ENCODE peak calls at places on chromosomes 3 and 15, in nine cellular contexts. H is tibial artery; M is OCI-LY7; F is esophagus squamous epithelium; N is effector memory CD4-positive, alpha-beta T cell; A is adrenal gland; E is esophagus muscularis mucosa; I is stomach; R is foreskin fibroblast. P is an unnamed sample.

GRCh38 chr3:197750863-197751737 is 1.4 kb downstream of the FYTTD1 start:
- DNase-seq in H (peak; percentile 86), M (peak; percentile 41), F (no peak), N (no peak), A (peak; percentile 52), E (no peak), I (peak; percentile 40), R (peak; percentile 44), P (peak; percentile 73)

GRCh38 chr3:146555311-146555710 is 10.9 kb upstream of the PLSCR1 start:
- DNase-seq in H (no peak), M (no peak), F (no peak), N (no peak), A (no peak), E (no peak), I (no peak), R (no peak), P (no peak)

GRCh38 chr15:77808077-77808476 is 175.4 kb upstream of the LINGO1 start:
- DNase-seq in H (no peak), M (no peak), F (no peak), N (no peak), A (no peak), E (no peak), I (no peak), R (no peak), P (no peak)

GRCh38 chr3:9946112-9947024 is 5.8 kb downstream of the PRRT3 start:
- DNase-seq in H (peak; percentile 93), M (no peak), F (peak; percentile 36), N (peak; percentile 77), A (peak; percentile 90), E (peak; percentile 93), I (peak; percentile 92), R (peak; percentile 94), P (peak; percentile 89)

GRCh38 chr3:188955919-188956318 is 215.9 kb upstream of the TPRG1 start:
- DNase-seq in H (no peak), M (no peak), F (no peak), N (no peak), A (no peak), E (no peak), I (no peak), R (no peak), P (no peak)

GRCh38 chr3:13004376-13004775 is 68.9 kb downstream of the IQSEC1 start:
- DNase-seq in H (no peak), M (no peak), F (no peak), N (no peak), A (no peak), E (no peak), I (no peak), R (no peak), P (no peak)

GRCh38 chr15:100438570-100438969 is 90.2 kb downstream of the CERS3 start:
- DNase-seq in H (no peak), M (peak; percentile 8), F (no peak), N (no peak), A (no peak), E (no peak), I (peak; percentile 46), R (no peak), P (peak; percentile 58)

GRCh38 chr3:136142592-136142991 is 53.5 kb downstream of the MSL2 start:
- DNase-seq in H (no peak), M (no peak), F (no peak), N (no peak), A (no peak), E (no peak), I (no peak), R (peak; percentile 70), P (peak; percentile 8)

GRCh38 chr3:139319428-139320402 is 24.1 kb upstream of the MRPS22 start:
- DNase-seq in H (no peak), M (peak; percentile 7), F (no peak), N (no peak), A (no peak), E (no peak), I (no peak), R (no peak), P (peak; percentile 48)

GRCh38 chr3:58617338-58617761 is 40.2 kb upstream of the FAM107A start:
- DNase-seq in H (no peak), M (no peak), F (no peak), N (no peak), A (no peak), E (peak; percentile 93), I (peak; percentile 31), R (no peak), P (no peak)

GRCh38 chr3:46314517-46314916 is 39.4 kb upstream of the CCR2 start:
- DNase-seq in H (no peak), M (no peak), F (no peak), N (no peak), A (no peak), E (no peak), I (no peak), R (no peak), P (no peak)

GRCh38 chr3:158916111-158916510 is 114.3 kb downstream of the MFSD1 start:
- DNase-seq in H (no peak), M (no peak), F (no peak), N (no peak), A (no peak), E (peak; percentile 90), I (no peak), R (no peak), P (no peak)

GRCh38 chr15:52730163-52730562 is 51.0 kb upstream of the ATOSA start:
- DNase-seq in H (no peak), M (peak; percentile 95), F (no peak), N (peak; percentile 22), A (no peak), E (no peak), I (no peak), R (peak; percentile 81), P (no peak)

GRCh38 chr15:31227954-31228542 is 98.6 kb upstream of the KLF13 start:
- DNase-seq in H (no peak), M (peak; percentile 60), F (no peak), N (no peak), A (no peak), E (no peak), I (no peak), R (no peak), P (no peak)

GRCh38 chr3:30728143-30728542 is 121.7 kb downstream of the TGFBR2 start:
- DNase-seq in H (no peak), M (no peak), F (no peak), N (no peak), A (no peak), E (no peak), I (no peak), R (no peak), P (no peak)
- H3K4me3 ChIP-seq in H (no peak overlapping the region), M (no peak overlapping the region), F (no peak overlapping the region), N (no peak overlapping the region), A (no peak overlapping the region), E (no peak overlapping the region), I (no peak overlapping the region), R (no peak overlapping the region), P (no peak overlapping the region)

GRCh38 chr3:98778852-98779379 is 15.8 kb downstream of the ST3GAL6 start:
- DNase-seq in H (no peak), M (no peak), F (no peak), N (no peak), A (peak; percentile 39), E (no peak), I (no peak), R (peak; percentile 70), P (peak; percentile 50)
- H3K4me3 ChIP-seq in H (no peak overlapping the region), M (no peak overlapping the region), F (no peak overlapping the region), N (no peak overlapping the region), A (no peak overlapping the region), E (no peak overlapping the region), I (no peak overlapping the region), R (no peak overlapping the region), P (no peak overlapping the region)

GRCh38 chr15:60667925-60668324 is 189.0 kb upstream of the ICE2 start:
- DNase-seq in H (no peak), M (no peak), F (no peak), N (no peak), A (no peak), E (no peak), I (no peak), R (no peak), P (no peak)

GRCh38 chr15:60672400-60672799 is 193.5 kb upstream of the ICE2 start:
- DNase-seq in H (no peak), M (no peak), F (no peak), N (no peak), A (no peak), E (no peak), I (no peak), R (no peak), P (no peak)

GRCh38 chr15:60669351-60669750 is 190.4 kb upstream of the ICE2 start:
- DNase-seq in H (no peak), M (no peak), F (no peak), N (no peak), A (no peak), E (no peak), I (no peak), R (no peak), P (no peak)

GRCh38 chr15:60673156-60673555 is 194.2 kb upstream of the ICE2 start:
- DNase-seq in H (no peak), M (no peak), F (no peak), N (no peak), A (no peak), E (no peak), I (no peak), R (no peak), P (no peak)

DNA sequence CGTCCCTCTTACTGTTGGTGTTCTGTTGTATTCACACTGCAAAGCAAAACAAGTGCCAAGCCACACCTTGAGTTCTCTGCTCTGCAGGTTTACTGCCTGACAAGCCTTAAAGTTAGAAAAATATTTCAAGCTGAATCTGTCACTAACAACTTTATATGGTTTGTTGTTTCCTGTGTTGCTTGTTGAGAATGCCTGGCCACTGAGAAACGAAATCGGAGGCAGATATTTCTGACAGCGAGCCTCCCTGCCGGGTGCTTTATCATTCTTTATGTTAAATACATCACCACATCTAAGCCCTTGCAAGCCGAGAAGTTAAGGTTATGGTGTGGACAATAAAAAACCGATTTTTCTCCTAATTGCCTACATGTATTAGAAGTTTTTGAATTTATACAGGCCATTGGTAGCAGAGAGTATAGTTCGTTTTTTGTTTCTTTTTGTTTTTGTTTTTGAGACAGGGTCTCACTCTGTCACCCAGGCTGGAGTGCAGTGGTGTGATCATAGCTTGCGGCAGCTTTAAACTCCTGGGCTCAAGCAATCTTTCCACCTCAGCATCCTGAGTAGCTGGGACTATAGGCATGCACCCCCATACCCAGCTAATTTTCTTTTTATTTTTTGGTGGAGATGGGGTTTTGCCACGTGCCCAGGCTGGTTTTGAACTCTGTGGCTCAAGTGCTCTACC is 188.4 kb upstream of the ICE2 start:
- DNase-seq in H (no peak), M (no peak), F (no peak), N (no peak), A (no peak), E (no peak), I (no peak), R (no peak), P (no peak)
- H3K4me3 ChIP-seq in H (no peak overlapping the region), M (no peak overlapping the region), F (no peak overlapping the region), N (no peak overlapping the region), A (no peak overlapping the region), E (no peak overlapping the region), I (no peak overlapping the region), R (no peak overlapping the region), P (no peak overlapping the region)

DNA sequence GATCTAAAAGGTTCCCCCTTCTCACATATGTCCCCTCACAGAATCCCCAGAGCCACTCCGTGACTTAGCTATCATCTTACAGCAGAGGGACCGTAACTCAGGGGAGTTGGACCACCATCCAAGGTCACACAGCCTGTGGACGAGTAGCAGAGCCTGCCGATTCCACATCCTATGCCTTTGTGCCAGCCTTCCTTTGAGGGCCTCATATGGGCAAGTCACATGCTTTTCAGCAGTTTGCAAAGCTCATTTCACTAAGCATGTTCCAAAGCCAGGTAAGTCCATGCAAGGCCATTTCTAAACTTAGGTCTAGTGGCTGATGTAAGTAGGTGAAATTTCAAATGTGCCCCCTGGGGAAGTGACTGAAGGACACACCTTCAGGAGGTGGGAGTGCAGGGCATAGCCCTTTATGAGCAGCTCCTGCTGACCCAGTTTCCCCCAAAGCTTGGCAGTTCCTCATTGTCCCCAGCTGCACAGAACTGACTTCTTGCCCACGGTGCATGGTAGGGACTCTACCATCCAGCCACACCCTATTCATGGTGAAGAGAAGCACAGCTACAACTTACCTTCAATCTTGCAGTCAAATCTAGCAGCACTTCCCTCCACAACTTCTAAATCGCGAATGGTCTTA is 33.3 kb upstream of the HACD2 start:
- DNase-seq in H (no peak), M (no peak), F (no peak), N (no peak), A (no peak), E (no peak), I (no peak), R (no peak), P (no peak)
- H3K4me3 ChIP-seq in H (peak overlapping the region; percentile 20), M (no peak overlapping the region), F (peak overlapping the region; percentile 37), N (no peak overlapping the region), A (peak overlapping the region; percentile 10), E (peak overlapping the region; percentile 64), I (peak overlapping the region; percentile 31), R (no peak overlapping the region), P (no peak overlapping the region)

P was measured in MG63.